ENCODE peak calls at places on chromosomes 1 and 21, in ten cellular contexts. V is OCI-LY7, E is fibroblast of lung, W is prostate gland, D is AG10803, Y is ovary, O is kidney, F is A549, G is cardiac fibroblast, R is psoas muscle. Q is an unnamed sample.
A peak's percentile ranks its signal among the peaks of the same experiment; 100 is the strongest.

GRCh38 chr1:214012418-214012817 is 24.6 kb downstream of the PROX1 start:
- DNase-seq in V (no peak), E (no peak), W (no peak), D (no peak), Y (no peak), O (no peak), F (no peak), G (no peak), R (no peak), Q (no peak)

GRCh38 chr21:43333301-43334062 is 93.4 kb downstream of the SIK1 start:
- DNase-seq in V (no peak), E (peak; percentile 92), W (peak; percentile 90), D (peak; percentile 94), Y (peak; percentile 49), O (peak; percentile 88), F (peak; percentile 97), G (peak; percentile 91), R (peak; percentile 69), Q (peak; percentile 93)

GRCh38 chr1:24385160-24385939 is 28.2 kb downstream of the STPG1 start:
- DNase-seq in V (peak; percentile 21), E (peak; percentile 79), W (no peak), D (peak; percentile 62), Y (no peak), O (no peak), F (peak; percentile 55), G (peak; percentile 58), R (no peak), Q (peak; percentile 21)

GRCh38 chr1:66342707-66343106 is 191.2 kb upstream of the SGIP1 start:
- DNase-seq in V (peak; percentile 70), E (no peak), W (no peak), D (no peak), Y (no peak), O (no peak), F (no peak), G (no peak), R (no peak), Q (no peak)

GRCh38 chr1:231313661-231314060 is 24.0 kb downstream of the EXOC8 start:
- DNase-seq in V (no peak), E (no peak), W (no peak), D (no peak), Y (no peak), O (no peak), F (no peak), G (no peak), R (no peak), Q (no peak)

GRCh38 chr1:82086739-82087138 is 286.0 kb downstream of the ADGRL2 start:
- DNase-seq in V (no peak), E (peak; percentile 16), W (no peak), D (peak; percentile 15), Y (no peak), O (no peak), F (no peak), G (peak; percentile 29), R (no peak), Q (no peak)

GRCh38 chr1:33256335-33256700 is at the start of gene ZNF362:
- DNase-seq in V (peak; percentile 80), E (peak; percentile 69), W (peak; percentile 21), D (peak; percentile 68), Y (peak; percentile 44), O (peak; percentile 85), F (peak; percentile 49), G (peak; percentile 61), R (peak; percentile 77), Q (peak; percentile 70)

GRCh38 chr1:28591708-28592313 is at the start of gene RAB42:
- DNase-seq in V (no peak), E (peak; percentile 23), W (no peak), D (peak; percentile 23), Y (peak; percentile 27), O (no peak), F (no peak), G (no peak), R (peak; percentile 61), Q (no peak)

GRCh38 chr1:165988275-165988674 is 160.9 kb downstream of the UCK2 start:
- DNase-seq in V (no peak), E (no peak), W (no peak), D (no peak), Y (no peak), O (no peak), F (peak; percentile 11), G (no peak), R (no peak), Q (no peak)
- TF ChIP-seq CTCF in V (no peak), E (no peak), W (no peak), D (no peak), Y (no peak), O (no peak), F (no peak), G (no peak), R (no peak), Q (no peak)

GRCh38 chr1:222454196-222454595 is 93.7 kb downstream of the HHIPL2 start:
- DNase-seq in V (no peak), E (peak; percentile 59), W (no peak), D (peak; percentile 85), Y (no peak), O (no peak), F (no peak), G (no peak), R (no peak), Q (no peak)

GRCh38 chr1:222457513-222457912 is 90.4 kb downstream of the HHIPL2 start:
- DNase-seq in V (no peak), E (no peak), W (no peak), D (no peak), Y (no peak), O (no peak), F (no peak), G (no peak), R (no peak), Q (no peak)

GRCh38 chr1:222457084-222457483 is 90.8 kb downstream of the HHIPL2 start:
- DNase-seq in V (no peak), E (no peak), W (no peak), D (no peak), Y (no peak), O (no peak), F (no peak), G (no peak), R (no peak), Q (no peak)

GRCh38 chr1:222455188-222455879 is 92.6 kb downstream of the HHIPL2 start:
- DNase-seq in V (peak; percentile 75), E (peak; percentile 75), W (peak; percentile 79), D (peak; percentile 90), Y (peak; percentile 74), O (peak; percentile 89), F (peak; percentile 78), G (peak; percentile 92), R (peak; percentile 83), Q (peak; percentile 89)

GRCh38 chr1:222454782-222455181 is 93.1 kb downstream of the HHIPL2 start:
- DNase-seq in V (no peak), E (peak; percentile 50), W (no peak), D (peak; percentile 86), Y (peak; percentile 13), O (no peak), F (no peak), G (no peak), R (peak; percentile 22), Q (no peak)
- H3K4me3 ChIP-seq in V (no peak overlapping the region), E (no peak overlapping the region), W (no peak overlapping the region), D (peak overlapping the region; percentile 12), Y (no peak overlapping the region), O (peak overlapping the region; percentile 35), F (no peak overlapping the region), G (no peak overlapping the region), R (peak overlapping the region; percentile 49), Q (no peak overlapping the region)

GRCh38 chr1:21818661-21819060 is 6.6 kb downstream of the LDLRAD2 start:
- DNase-seq in V (peak; percentile 75), E (no peak), W (no peak), D (peak; percentile 18), Y (no peak), O (no peak), F (peak; percentile 27), G (peak; percentile 34), R (peak; percentile 42), Q (peak; percentile 41)
- TF ChIP-seq CTCF in V (no peak), E (no peak), W (no peak), D (no peak), Y (no peak), O (no peak), F (no peak), G (no peak), R (no peak), Q (no peak)

GRCh38 chr1:202013601-202014000 is 3.2 kb downstream of the ELF3 start:
- DNase-seq in V (no peak), E (no peak), W (no peak), D (no peak), Y (no peak), O (no peak), F (peak; percentile 49), G (no peak), R (no peak), Q (no peak)

GRCh38 chr1:202014915-202015676 is 4.7 kb downstream of the ELF3 start:
- DNase-seq in V (no peak), E (no peak), W (no peak), D (no peak), Y (no peak), O (no peak), F (no peak), G (no peak), R (no peak), Q (no peak)

GRCh38 chr1:202012544-202013478 is 2.4 kb downstream of the ELF3 start:
- DNase-seq in V (no peak), E (no peak), W (no peak), D (no peak), Y (no peak), O (no peak), F (peak; percentile 56), G (no peak), R (no peak), Q (no peak)

GRCh38 chr1:202015677-202015952 is 5.2 kb downstream of the ELF3 start:
- DNase-seq in V (no peak), E (no peak), W (no peak), D (no peak), Y (no peak), O (no peak), F (no peak), G (no peak), R (no peak), Q (no peak)

DNA sequence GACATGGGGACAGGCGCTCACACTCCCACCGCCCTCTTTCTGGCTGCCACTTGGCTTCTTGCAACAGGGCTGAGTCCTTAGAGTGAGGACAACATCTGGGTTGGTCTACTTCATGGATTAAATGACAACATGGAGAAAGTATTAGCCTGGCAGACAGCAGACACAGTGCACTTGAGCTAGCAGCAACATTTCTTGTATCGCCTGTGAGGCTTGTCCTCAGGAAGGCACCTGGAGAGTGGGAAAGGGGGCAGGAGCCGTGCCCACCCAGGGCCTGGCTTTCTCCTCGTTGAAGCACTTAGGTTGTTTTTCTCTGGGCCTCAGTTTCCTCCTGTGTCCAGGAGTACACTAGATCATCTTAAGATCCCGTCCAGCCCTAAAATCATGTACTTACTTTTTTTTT is 3.7 kb downstream of the ELF3 start:
- DNase-seq in V (no peak), E (no peak), W (no peak), D (no peak), Y (no peak), O (no peak), F (no peak), G (no peak), R (no peak), Q (no peak)
- H3K4me3 ChIP-seq in V (no peak overlapping the region), E (no peak overlapping the region), W (no peak overlapping the region), D (no peak overlapping the region), Y (peak overlapping the region; percentile 12), O (no peak overlapping the region), F (peak overlapping the region; percentile 95), G (no peak overlapping the region), R (no peak overlapping the region), Q (no peak overlapping the region)

Q was measured in fibroblast of pulmonary artery.